ENCODE peak calls at places on chromosomes 13 and 19, in six cellular contexts. C is PC-3, G is SK-N-SH, H is HCT116, O is Karpas-422, T is MM.1S. X is an unnamed sample.

GRCh38 chr13:51848674-51849073 is 3.7 kb upstream of the TMEM272 start:
- DNase-seq in T (no peak), G (no peak), C (peak; percentile 74), O (no peak), H (no peak), X (peak; percentile 43)

GRCh38 chr19:38233740-38234251 is 9.8 kb upstream of the DPF1 start:
- DNase-seq in C (peak; percentile 84), T (peak; percentile 62), O (peak; percentile 93), H (peak; percentile 62), G (peak; percentile 88), X (peak; percentile 77)

GRCh38 chr13:92896842-92897241 is 329.8 kb upstream of the GPC6 start:
- DNase-seq in O (peak; percentile 41), T (peak; percentile 40), G (peak; percentile 2), C (peak; percentile 63), H (no peak), X (peak; percentile 7)

GRCh38 chr13:28031220-28031903 is 42.9 kb upstream of the URAD start:
- DNase-seq in T (no peak), O (no peak), C (no peak), G (no peak), H (no peak), X (no peak)

GRCh38 chr19:16293133-16294085 is 31.2 kb upstream of the KLF2 start:
- DNase-seq in O (no peak), C (peak; percentile 90), T (no peak), H (no peak), G (no peak), X (peak; percentile 98)

GRCh38 chr13:29847501-29847983 is 2.9 kb downstream of the UBL3 start:
- DNase-seq in C (peak; percentile 46), T (no peak), O (no peak), H (no peak), G (peak; percentile 42), X (peak; percentile 72)

GRCh38 chr13:51644649-51645048 is 60.4 kb downstream of the WDFY2 start:
- DNase-seq in O (no peak), T (no peak), G (no peak), H (no peak), C (peak; percentile 30), X (peak; percentile 75)

GRCh38 chr19:18131841-18132596 is 20.9 kb upstream of the PIK3R2 start:
- DNase-seq in T (no peak), C (no peak), O (peak; percentile 59), G (no peak), H (no peak), X (no peak)

GRCh38 chr13:99501952-99502310 is 659 bp downstream of the TM9SF2 start:
- DNase-seq in C (peak; percentile 6), H (no peak), T (no peak), G (no peak), O (peak; percentile 70), X (peak; percentile 72)

GRCh38 chr13:112968910-112969691 is at the start of gene MCF2L:
- DNase-seq in G (peak; percentile 93), C (peak; percentile 45), O (no peak), T (no peak), H (no peak), X (peak; percentile 52)

GRCh38 chr19:15452111-15453047 is 2.6 kb upstream of the WIZ start:
- DNase-seq in T (no peak), H (peak; percentile 91), G (peak; percentile 98), C (peak; percentile 82), O (peak; percentile 65), X (peak; percentile 88)

GRCh38 chr19:17605761-17606745 is 50.6 kb downstream of the COLGALT1 start:
- DNase-seq in T (peak; percentile 70), O (peak; percentile 94), G (peak; percentile 98), C (peak; percentile 58), H (peak; percentile 92), X (peak; percentile 81)

GRCh38 chr19:46610851-46611770 is 10.0 kb downstream of the CALM3 start:
- DNase-seq in C (no peak), G (peak; percentile 10), T (peak; percentile 75), H (no peak), O (peak; percentile 55), X (no peak)

GRCh38 chr19:48502720-48503018 is 9.0 kb downstream of the LMTK3 start:
- DNase-seq in T (no peak), H (no peak), O (no peak), C (no peak), G (no peak), X (no peak)

GRCh38 chr19:52369463-52370340 is at the start of gene ZNF880:
- DNase-seq in C (peak; percentile 52), H (no peak), O (no peak), T (no peak), G (peak; percentile 93), X (peak; percentile 98)

GRCh38 chr13:96377835-96378234 is 287.9 kb downstream of the HS6ST3 start:
- DNase-seq in O (no peak), H (no peak), G (no peak), T (no peak), C (no peak), X (no peak)

GRCh38 chr13:93345061-93345460 is 118.5 kb downstream of the GPC6 start:
- DNase-seq in O (no peak), H (no peak), T (no peak), C (no peak), G (no peak), X (no peak)

GRCh38 chr13:110433014-110433413 is 125.9 kb downstream of the COL4A2 start:
- DNase-seq in C (no peak), T (no peak), O (no peak), H (no peak), G (peak; percentile 81), X (no peak)

GRCh38 chr19:39078436-39079200 is 5.5 kb upstream of the ACP7 start:
- DNase-seq in C (peak; percentile 95), T (no peak), G (no peak), O (no peak), H (peak; percentile 98), X (peak; percentile 99)

GRCh38 chr19:35349614-35350521 is 2.2 kb downstream of the FFAR1 start:
- DNase-seq in O (peak; percentile 62), G (no peak), T (no peak), C (no peak), H (no peak), X (no peak)

GRCh38 chr19:53357821-53358581 is 7.5 kb upstream of the ZNF525 start:
- DNase-seq in H (no peak), O (no peak), T (no peak), C (no peak), G (peak; percentile 21), X (no peak)

GRCh38 chr19:1264801-1265610 is 4.1 kb upstream of the CIRBP start:
- DNase-seq in O (peak; percentile 82), H (no peak), C (peak; percentile 90), T (no peak), G (no peak), X (peak; percentile 95)

GRCh38 chr13:51639171-51639570 is 54.9 kb downstream of the WDFY2 start:
- DNase-seq in O (no peak), H (no peak), T (no peak), C (peak; percentile 37), G (no peak), X (no peak)

GRCh38 chr13:26247608-26248007 is 6.3 kb upstream of the CDK8 start:
- DNase-seq in G (no peak), H (no peak), O (no peak), C (no peak), T (no peak), X (no peak)

GRCh38 chr13:95603887-95604533 is 40.5 kb downstream of the DZIP1 start:
- DNase-seq in T (no peak), H (no peak), G (no peak), O (no peak), C (peak; percentile 85), X (peak; percentile 10)

GRCh38 chr19:33241091-33241529 is 15.5 kb upstream of the SLC7A10 start:
- DNase-seq in T (no peak), O (no peak), C (no peak), G (no peak), H (no peak), X (no peak)

GRCh38 chr13:78701383-78701782 is 42.4 kb upstream of the OBI1 start:
- DNase-seq in H (no peak), G (no peak), T (no peak), C (no peak), O (no peak), X (no peak)

GRCh38 chr13:33509642-33510229 is 224.2 kb upstream of the STARD13 start:
- DNase-seq in T (no peak), C (peak; percentile 23), G (no peak), O (no peak), H (no peak), X (peak; percentile 78)

GRCh38 chr19:45164577-45165335 is 4.0 kb upstream of the NKPD1 start:
- DNase-seq in C (no peak), H (peak; percentile 83), G (no peak), O (peak; percentile 50), T (peak; percentile 43), X (peak; percentile 78)

GRCh38 chr19:28009696-28010095 is 1203.3 kb downstream of the UQCRFS1 start:
- DNase-seq in H (no peak), C (no peak), G (no peak), T (no peak), O (no peak), X (peak; percentile 56)

GRCh38 chr13:114067381-114067885 is 65.0 kb downstream of the RASA3 start:
- DNase-seq in C (peak; percentile 43), G (no peak), O (peak; percentile 53), H (no peak), T (peak; percentile 95), X (peak; percentile 85)
- H3K9ac ChIP-seq in C (no peak overlapping the region), G (peak overlapping the region; percentile 42), O (peak overlapping the region; percentile 40), H (no peak overlapping the region), T (peak overlapping the region; percentile 100), X (peak overlapping the region; percentile 95)

DNA sequence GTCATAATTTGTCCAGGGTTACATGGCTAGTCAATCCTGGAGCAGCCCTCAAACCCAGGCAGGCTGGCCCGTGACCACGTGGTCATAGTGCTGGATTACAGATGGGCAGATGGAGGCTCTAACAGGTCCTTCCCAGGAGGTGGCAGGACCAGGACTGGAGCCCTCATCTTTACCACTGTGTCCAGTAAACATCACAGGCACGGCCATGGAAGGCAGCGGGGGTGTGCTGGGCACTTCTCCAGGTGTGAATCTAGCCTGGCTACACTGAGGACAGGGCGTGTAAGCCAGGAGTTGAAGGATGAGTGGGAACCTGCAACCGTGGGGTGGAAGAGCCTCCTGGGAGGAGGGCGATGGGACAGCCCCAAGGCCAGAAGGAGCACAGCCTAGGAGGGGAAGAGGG is 6.1 kb downstream of the CIC start:
- DNase-seq in H (no peak), T (no peak), O (no peak), C (no peak), G (no peak), X (no peak)
- H3K4me1 ChIP-seq in H (peaks cover 32% of the 10 kb centered on the region), T (peaks cover 16% of the 10 kb centered on the region), O (peaks cover 30% of the 10 kb centered on the region), C (peaks cover 12% of the 10 kb centered on the region), G (peaks cover 40% of the 10 kb centered on the region), X (peaks cover 45% of the 10 kb centered on the region)

GRCh38 chr19:31408460-31409124 is 59.4 kb upstream of the TSHZ3 start:
- DNase-seq in C (peak; percentile 36), G (no peak), O (no peak), H (no peak), T (no peak), X (peak; percentile 90)
- H3K9me2 ChIP-seq in C (no peaks in the 10 kb centered on the region), G (no peaks in the 10 kb centered on the region), O (no peaks in the 10 kb centered on the region), H (no peaks in the 10 kb centered on the region), T (no peaks in the 10 kb centered on the region), X (no peaks in the 10 kb centered on the region)

DNA sequence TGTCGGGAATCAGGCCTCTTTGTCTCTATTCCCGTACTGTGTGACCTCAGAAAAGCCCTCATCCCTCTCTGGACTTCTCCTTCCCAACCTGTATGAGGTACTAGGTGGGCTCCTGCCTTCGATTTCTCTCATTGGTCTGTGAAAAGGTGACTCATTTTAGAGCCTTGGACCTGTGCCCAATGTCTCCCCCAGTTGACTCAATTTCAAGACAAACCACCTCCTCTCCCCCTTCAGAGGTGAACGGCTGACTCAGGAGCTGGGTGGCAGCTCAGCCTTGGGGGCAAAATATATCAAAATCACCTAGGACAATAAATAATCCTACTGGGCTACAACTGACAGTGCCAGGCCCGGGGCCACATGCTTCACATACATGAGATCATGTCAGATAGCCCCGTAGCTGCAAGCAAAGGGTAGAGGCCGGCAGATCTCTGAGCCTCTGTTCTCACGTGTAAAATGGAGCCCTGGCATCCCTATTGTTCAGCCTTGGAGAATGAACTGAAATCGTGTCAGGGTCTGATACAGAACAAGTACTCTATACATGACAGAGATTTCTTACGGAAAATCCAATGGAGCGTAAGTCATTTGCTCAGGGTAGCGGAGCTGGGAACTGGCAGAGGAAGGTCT is 543 bp downstream of the COQ8B start:
- DNase-seq in C (peak; percentile 91), H (peak; percentile 72), T (no peak), O (peak; percentile 73), G (no peak), X (peak; percentile 88)
- H3K9ac ChIP-seq in C (peak overlapping the region; percentile 99), H (peak overlapping the region; percentile 95), T (peak overlapping the region; percentile 86), O (peak overlapping the region; percentile 82), G (peak overlapping the region; percentile 98), X (peak overlapping the region; percentile 96)